ENCODE peak calls at places on chromosomes 1 and 21, in eight cellular contexts. F is foreskin melanocyte, K is lower leg skin, J is foreskin fibroblast, T is body of pancreas, Y is EL, D is K562, O is renal cortical epithelial cell. M is an unnamed sample.
A peak's percentile ranks its signal among the peaks of the same experiment; 100 is the strongest.

GRCh38 chr1:229117664-229118300 is 153.1 kb upstream of the RAB4A start:
- DNase-seq in T (peak; percentile 98), K (peak; percentile 74), F (no peak), O (peak; percentile 63), Y (peak; percentile 33), J (no peak), D (peak; percentile 16), M (peak; percentile 73)

GRCh38 chr1:225770586-225771248 is 6.9 kb upstream of the SRP9 start:
- DNase-seq in F (peak; percentile 84), O (no peak), K (no peak), D (no peak), Y (no peak), T (no peak), J (no peak), M (no peak)

GRCh38 chr1:213089924-213090677 is 39.1 kb downstream of the RPS6KC1 start:
- DNase-seq in K (no peak), Y (no peak), F (no peak), J (no peak), O (no peak), T (no peak), D (no peak), M (no peak)

GRCh38 chr1:173478099-173478555 is 992 bp downstream of the PRDX6 start:
- DNase-seq in J (peak; percentile 73), Y (peak; percentile 67), K (peak; percentile 61), O (peak; percentile 69), T (peak; percentile 61), D (peak; percentile 79), F (peak; percentile 24), M (peak; percentile 76)

GRCh38 chr1:150186789-150187559 is 37.3 kb downstream of the PLEKHO1 start:
- DNase-seq in K (no peak), Y (peak; percentile 64), J (no peak), D (peak; percentile 76), F (no peak), O (peak; percentile 52), T (no peak), M (no peak)

GRCh38 chr1:19255288-19255687 is 3.7 kb downstream of the MRTO4 start:
- DNase-seq in J (no peak), K (no peak), T (peak; percentile 60), D (no peak), F (no peak), O (no peak), Y (no peak), M (no peak)

GRCh38 chr1:230744382-230744781 is 2.8 kb upstream of the CAPN9 start:
- DNase-seq in T (no peak), K (no peak), F (no peak), O (peak; percentile 84), J (peak; percentile 11), Y (peak; percentile 17), D (no peak), M (no peak)

GRCh38 chr1:76110662-76111061 is 36.1 kb downstream of the ST6GALNAC3 start:
- DNase-seq in J (no peak), K (no peak), O (peak; percentile 7), D (no peak), F (no peak), T (no peak), Y (no peak), M (no peak)

GRCh38 chr1:182720465-182720864 is 36.1 kb upstream of the RGS8 start:
- DNase-seq in J (no peak), O (peak; percentile 2), F (no peak), K (no peak), D (no peak), Y (no peak), T (no peak), M (no peak)

GRCh38 chr1:205191127-205191577 is 20.4 kb downstream of the DSTYK start:
- DNase-seq in F (no peak), J (no peak), D (no peak), K (no peak), Y (no peak), O (peak; percentile 70), T (peak; percentile 37), M (no peak)

GRCh38 chr21:40846566-40847411 is at the start of gene DSCAM:
- DNase-seq in F (no peak), J (no peak), K (no peak), T (no peak), Y (no peak), D (no peak), O (no peak), M (no peak)

GRCh38 chr1:53629101-53629691 is 109.8 kb downstream of the GLIS1 start:
- DNase-seq in J (no peak), D (no peak), O (no peak), F (no peak), K (no peak), T (no peak), Y (no peak), M (no peak)

GRCh38 chr1:44464361-44464760 is 59.3 kb downstream of the RNF220 start:
- DNase-seq in O (no peak), Y (peak; percentile 85), J (no peak), D (no peak), K (no peak), F (no peak), T (no peak), M (no peak)